ENCODE peak calls at places on chromosomes 3 and 15, in four cellular contexts. M is cerebellar nuclear complex, J is GM23248, V is progenitor cell of endocrine pancreas. U is an unnamed sample.
A peak's percentile ranks its signal among the peaks of the same experiment; 100 is the strongest.

GRCh38 chr3:39362177-39362576 is 21.0 kb upstream of the SLC25A38 start:
- DNase-seq in M (no peak), J (no peak), V (no peak), U (no peak)

GRCh38 chr15:42133892-42134502 is 22.4 kb downstream of the PLA2G4F start:
- DNase-seq in M (no peak), J (peak; percentile 61), V (no peak), U (peak; percentile 52)

GRCh38 chr3:12149029-12149428 is 9.7 kb downstream of the TIMP4 start:
- DNase-seq in M (no peak), J (no peak), V (no peak), U (no peak)

GRCh38 chr15:59222106-59222505 is 15.5 kb downstream of the LDHAL6B start:
- DNase-seq in M (no peak), J (peak; percentile 87), V (no peak), U (no peak)

GRCh38 chr15:69478259-69478687 is 25.7 kb downstream of the RPLP1 start:
- DNase-seq in M (no peak), J (peak; percentile 50), V (peak; percentile 64), U (peak; percentile 48)

GRCh38 chr3:133444071-133444774 is 44.4 kb downstream of the BFSP2 start:
- DNase-seq in M (no peak), J (peak; percentile 58), V (no peak), U (no peak)

GRCh38 chr3:114597012-114597411 is 303.2 kb downstream of the TIGIT start:
- DNase-seq in M (no peak), J (peak; percentile 7), V (no peak), U (no peak)

GRCh38 chr3:131794766-131795381 is 239.9 kb downstream of the CPNE4 start:
- DNase-seq in M (no peak), J (peak; percentile 75), V (peak; percentile 11), U (peak; percentile 58)

GRCh38 chr3:143718463-143718862 is 129.8 kb downstream of the SLC9A9 start:
- DNase-seq in M (no peak), J (no peak), V (no peak), U (no peak)

GRCh38 chr3:9497821-9498565 is 55.6 kb downstream of the LHFPL4 start:
- DNase-seq in M (no peak), J (peak; percentile 53), V (no peak), U (no peak)

GRCh38 chr3:4945318-4945717 is 33.9 kb upstream of the BHLHE40 start:
- DNase-seq in M (no peak), J (no peak), V (no peak), U (no peak)

GRCh38 chr15:99618941-99619411 is 53.2 kb downstream of the MEF2A start:
- DNase-seq in M (no peak), J (peak; percentile 53), V (no peak), U (no peak)

GRCh38 chr15:47691896-47692295 is 25.4 kb upstream of the SEMA6D start:
- DNase-seq in M (no peak), J (no peak), V (no peak), U (no peak)

GRCh38 chr15:74318376-74319137 is 48.9 kb downstream of the CYP11A1 start:
- DNase-seq in M (no peak), J (peak; percentile 60), V (no peak), U (no peak)

GRCh38 chr15:85494035-85494793 is 113.8 kb downstream of the AKAP13 start:
- DNase-seq in M (no peak), J (peak; percentile 94), V (no peak), U (peak; percentile 76)

GRCh38 chr3:112786881-112787625 is 59.6 kb downstream of the CD200R1L start:
- DNase-seq in M (no peak), J (no peak), V (no peak), U (no peak)

GRCh38 chr15:77817434-77817833 is 184.7 kb upstream of the LINGO1 start:
- DNase-seq in M (no peak), J (no peak), V (no peak), U (no peak)

GRCh38 chr15:37907136-37907535 is 27.3 kb upstream of the TMCO5A start:
- DNase-seq in M (no peak), J (peak; percentile 35), V (no peak), U (no peak)

GRCh38 chr3:18425641-18426403 is 683 bp upstream of the SATB1 start:
- DNase-seq in M (no peak), J (peak; percentile 32), V (peak; percentile 82), U (peak; percentile 6)

U was measured in endothelial cell of umbilical vein.